ENCODE peak calls at places on chromosomes 3 and 15, in ten cellular contexts. V, Z, G, P, U, Y, B, L, O and D are unnamed samples.

GRCh38 chr3:120645083-120645800 is 36.8 kb downstream of the HGD start:
- DNase-seq in Z (peak; percentile 7), Y (no peak), L (no peak), B (no peak), O (no peak), V (no peak), G (no peak), P (no peak), U (no peak), D (no peak)

GRCh38 chr3:82386656-82387055 is 625.2 kb upstream of the GBE1 start:
- DNase-seq in Z (no peak), O (no peak), L (no peak), V (no peak), P (no peak), Y (no peak), G (no peak), B (no peak), U (no peak), D (no peak)

GRCh38 chr3:81995334-81995733 is 233.9 kb upstream of the GBE1 start:
- DNase-seq in G (no peak), V (no peak), U (no peak), Y (no peak), B (no peak), O (no peak), P (no peak), Z (no peak), L (no peak), D (no peak)

GRCh38 chr3:123374016-123374415 is 74.9 kb downstream of the ADCY5 start:
- DNase-seq in B (no peak), L (no peak), O (no peak), V (no peak), P (no peak), Y (no peak), Z (no peak), G (peak; percentile 57), U (no peak), D (no peak)

GRCh38 chr3:124118397-124118796 is 126.5 kb upstream of the ROPN1 start:
- DNase-seq in G (no peak), P (no peak), U (peak; percentile 27), O (no peak), L (no peak), B (no peak), V (no peak), Y (no peak), Z (no peak), D (no peak)

GRCh38 chr3:113249111-113249510 is 37.8 kb downstream of the BOC start:
- DNase-seq in O (no peak), V (no peak), L (no peak), B (no peak), U (peak; percentile 47), G (no peak), Z (no peak), Y (no peak), P (no peak), D (no peak)

GRCh38 chr3:172946061-172946460 is 195.0 kb downstream of the SPATA16 start:
- DNase-seq in U (no peak), O (no peak), P (no peak), V (no peak), L (no peak), B (no peak), G (no peak), Z (no peak), Y (no peak), D (no peak)

GRCh38 chr15:71817351-71817750 is 7.0 kb downstream of the NR2E3 start:
- DNase-seq in Z (no peak), P (no peak), G (no peak), U (no peak), V (no peak), B (no peak), L (no peak), Y (no peak), O (no peak), D (no peak)

DNA sequence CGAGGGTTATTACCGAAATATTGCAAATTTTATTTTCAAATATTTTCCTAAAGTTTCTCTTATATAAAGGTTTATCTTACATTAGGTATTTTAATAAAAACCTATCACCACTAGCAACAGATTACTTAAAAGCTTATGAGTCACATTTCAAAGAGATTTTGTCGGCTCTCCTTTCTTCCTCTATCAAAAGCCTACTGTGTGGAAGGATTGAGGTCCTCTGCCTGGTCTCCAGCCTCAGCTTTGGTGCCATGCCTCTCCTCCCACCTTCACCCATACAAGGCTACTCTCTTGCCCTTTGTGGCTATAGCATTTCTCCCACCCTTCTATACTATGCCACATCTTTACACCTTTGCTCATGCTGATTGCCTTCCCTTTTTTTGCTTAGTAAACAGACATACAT is 199.3 kb downstream of the TNIK start:
- DNase-seq in V (no peak), B (no peak), O (no peak), Y (no peak), G (no peak), U (no peak), P (no peak), Z (no peak), L (no peak), D (no peak)
- H3K27ac ChIP-seq in V (no peak overlapping the region), B (no peak overlapping the region), O (no peak overlapping the region), Y (no peak overlapping the region), G (no peak overlapping the region), U (no peak overlapping the region), P (peak overlapping the region; percentile 38), Z (no peak overlapping the region), L (no peak overlapping the region), D (no peak overlapping the region)

GRCh38 chr15:66124626-66125025 is 128.9 kb downstream of the MEGF11 start:
- DNase-seq in P (no peak), U (no peak), O (no peak), Y (no peak), B (no peak), G (no peak), V (no peak), L (no peak), Z (no peak), D (no peak)

GRCh38 chr15:66129561-66129960 is 124.0 kb downstream of the MEGF11 start:
- DNase-seq in P (no peak), V (no peak), O (no peak), L (no peak), B (no peak), Z (no peak), Y (no peak), G (no peak), U (no peak), D (no peak)

GRCh38 chr15:66123799-66124198 is 129.8 kb downstream of the MEGF11 start:
- DNase-seq in Y (no peak), V (no peak), O (no peak), U (no peak), P (no peak), G (no peak), Z (no peak), B (no peak), L (no peak), D (no peak)

GRCh38 chr15:66128116-66128715 is 125.3 kb downstream of the MEGF11 start:
- DNase-seq in Y (no peak), Z (no peak), G (no peak), B (no peak), V (no peak), P (no peak), O (no peak), L (no peak), U (no peak), D (no peak)

DNA sequence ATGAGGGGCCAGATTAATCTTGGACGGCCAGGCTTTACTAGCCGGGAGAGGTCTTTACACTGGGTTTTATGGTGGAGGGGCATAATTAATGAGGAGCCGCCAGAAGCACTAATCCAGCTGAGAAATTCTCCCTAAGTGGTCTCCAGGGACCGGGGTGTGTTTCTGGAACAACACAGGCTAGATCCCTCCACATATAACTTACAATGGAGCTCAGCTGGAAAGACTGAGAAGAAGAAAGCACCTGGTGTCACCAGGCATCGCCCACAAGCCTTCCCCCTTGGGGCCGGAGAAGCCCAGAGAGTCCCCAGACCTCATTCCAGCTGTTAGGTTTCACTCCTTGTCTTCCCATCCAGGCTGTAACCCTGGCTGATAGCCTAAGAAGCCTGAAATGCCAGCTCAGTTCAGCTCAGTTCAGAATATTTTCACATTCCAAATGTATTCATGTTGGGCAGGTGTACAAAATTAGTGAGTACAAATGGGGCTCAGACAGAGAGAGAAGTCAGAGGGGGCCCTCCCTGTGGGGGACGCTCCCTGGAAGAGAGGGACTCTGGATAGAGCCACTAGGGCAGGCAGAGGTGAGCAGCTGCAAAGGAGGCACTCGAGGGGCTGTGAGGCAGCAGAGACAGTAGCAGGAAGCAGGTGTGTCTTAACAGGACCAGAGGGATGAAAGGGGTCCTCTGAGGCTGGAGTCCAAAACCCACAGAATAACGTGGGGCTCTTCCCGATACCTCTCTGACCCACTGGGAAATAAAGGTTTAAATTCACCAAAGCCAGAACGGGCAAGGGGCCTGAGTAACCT is 127.3 kb downstream of the MEGF11 start:
- DNase-seq in Y (no peak), B (no peak), O (no peak), U (no peak), V (no peak), G (no peak), L (no peak), Z (no peak), P (no peak), D (no peak)
- TF ChIP-seq CTCF in Y (no peak), B (no peak), O (no peak), U (no peak), V (no peak), G (no peak), L (no peak), Z (no peak), P (no peak), D (no peak)

GRCh38 chr15:101453123-101454120 is 36.1 kb downstream of the PCSK6 start:
- DNase-seq in P (no peak), U (no peak), B (no peak), Y (no peak), O (no peak), G (no peak), V (no peak), L (no peak), Z (no peak), D (no peak)

GRCh38 chr15:101450561-101451145 is 38.9 kb downstream of the PCSK6 start:
- DNase-seq in O (no peak), L (no peak), G (no peak), V (no peak), B (no peak), U (no peak), P (no peak), Y (no peak), Z (no peak), D (no peak)

GRCh38 chr15:101452572-101452971 is 36.9 kb downstream of the PCSK6 start:
- DNase-seq in Z (no peak), V (no peak), L (no peak), G (no peak), U (no peak), Y (no peak), B (no peak), O (no peak), P (no peak), D (no peak)

GRCh38 chr15:101451192-101451799 is 38.2 kb downstream of the PCSK6 start:
- DNase-seq in G (no peak), Y (no peak), B (no peak), P (no peak), L (peak; percentile 64), O (peak; percentile 77), Z (peak; percentile 65), V (no peak), U (peak; percentile 57), D (no peak)

GRCh38 chr15:101451886-101452285 is 37.6 kb downstream of the PCSK6 start:
- DNase-seq in G (no peak), V (no peak), P (no peak), L (no peak), O (no peak), U (no peak), Z (no peak), Y (no peak), B (no peak), D (no peak)
- H3K36me3 ChIP-seq in G (no peaks in the 10 kb centered on the region), V (no peaks in the 10 kb centered on the region), P (no peaks in the 10 kb centered on the region), L (no peaks in the 10 kb centered on the region), O (no peaks in the 10 kb centered on the region), U (no peaks in the 10 kb centered on the region), Z (no peaks in the 10 kb centered on the region), Y (no peaks in the 10 kb centered on the region), B (no peaks in the 10 kb centered on the region), D (no peaks in the 10 kb centered on the region)

DNA sequence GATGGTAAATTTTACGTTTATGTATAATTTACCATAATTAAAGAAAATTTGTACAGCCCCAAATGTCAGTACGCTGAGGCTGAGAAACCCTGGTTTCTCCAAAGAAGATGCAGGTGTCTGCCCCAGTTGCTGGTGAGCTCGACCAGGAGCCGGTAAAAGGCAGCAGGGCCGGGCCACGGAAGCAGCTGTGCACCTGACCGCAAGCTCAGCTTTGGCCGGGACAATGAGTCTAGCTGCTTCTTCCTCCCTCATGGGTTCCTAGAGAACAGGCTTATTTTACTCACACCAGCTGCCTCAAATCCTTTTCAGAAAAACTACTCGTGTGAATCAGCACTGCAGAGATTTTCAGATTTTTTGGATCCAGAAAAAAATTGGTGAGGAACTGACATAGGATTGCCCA is 18.0 kb upstream of the ZXDC start:
- DNase-seq in V (no peak), P (no peak), B (no peak), Z (no peak), G (no peak), Y (no peak), O (no peak), U (no peak), L (no peak), D (no peak)
- H3K27ac ChIP-seq in V (no peak overlapping the region), P (no peak overlapping the region), B (no peak overlapping the region), Z (no peak overlapping the region), G (no peak overlapping the region), Y (no peak overlapping the region), O (no peak overlapping the region), U (no peak overlapping the region), L (no peak overlapping the region), D (no peak overlapping the region)